ENCODE peak calls at places on chromosomes 4 and X, in eight cellular contexts. One of them, this sample, is unnamed. For H3K27me3, the result is how much of the 10 kb centered on the place peaks cover.

GRCh38 chrX:14359727-14360126 is 169.6 kb upstream of the GLRA2 start:
- DNase-seq in PC-3: no peak
- DNase-seq in spleen: no peak
- DNase-seq in left ventricle myocardium inferior: no peak
- DNase-seq in Caco-2: peak
- DNase-seq in Panc1: no peak
- DNase-seq in brain microvascular endothelial cell: no peak
- DNase-seq in A673: no peak
- DNase-seq in this sample: no peak

GRCh38 chrX:129472116-129472515 is 51.2 kb downstream of the SMARCA1 start:
- DNase-seq in PC-3: peak
- DNase-seq in spleen: no peak
- DNase-seq in left ventricle myocardium inferior: no peak
- DNase-seq in Caco-2: no peak
- DNase-seq in Panc1: no peak
- DNase-seq in brain microvascular endothelial cell: no peak
- DNase-seq in A673: peak
- DNase-seq in this sample: peak

GRCh38 chrX:11100281-11101035 is 10.7 kb upstream of the HCCS start:
- DNase-seq in PC-3: peak
- DNase-seq in spleen: no peak
- DNase-seq in left ventricle myocardium inferior: no peak
- DNase-seq in Caco-2: peak
- DNase-seq in Panc1: no peak
- DNase-seq in brain microvascular endothelial cell: peak
- DNase-seq in A673: peak
- DNase-seq in this sample: peak

GRCh38 chr4:28518781-28519180 is 1658.1 kb downstream of the STIM2 start:
- DNase-seq in PC-3: peak
- DNase-seq in spleen: no peak
- DNase-seq in left ventricle myocardium inferior: no peak
- DNase-seq in Caco-2: no peak
- DNase-seq in Panc1: no peak
- DNase-seq in brain microvascular endothelial cell: peak
- DNase-seq in A673: no peak
- DNase-seq in this sample: no peak

GRCh38 chr4:20890752-20891151 is 190.5 kb downstream of the PACRGL start:
- DNase-seq in PC-3: no peak
- DNase-seq in spleen: no peak
- DNase-seq in left ventricle myocardium inferior: no peak
- DNase-seq in Caco-2: no peak
- DNase-seq in Panc1: no peak
- DNase-seq in brain microvascular endothelial cell: no peak
- DNase-seq in A673: no peak
- DNase-seq in this sample: no peak

GRCh38 chr4:158821228-158822009 is 52.6 kb downstream of the FNIP2 start:
- DNase-seq in PC-3: no peak
- DNase-seq in spleen: no peak
- DNase-seq in left ventricle myocardium inferior: no peak
- DNase-seq in Caco-2: no peak
- DNase-seq in Panc1: no peak
- DNase-seq in brain microvascular endothelial cell: peak
- DNase-seq in A673: no peak
- DNase-seq in this sample: no peak

GRCh38 chrX:40151211-40152172 is 53.7 kb upstream of the BCOR start:
- DNase-seq in PC-3: peak
- DNase-seq in spleen: no peak
- DNase-seq in left ventricle myocardium inferior: no peak
- DNase-seq in Caco-2: no peak
- DNase-seq in Panc1: no peak
- DNase-seq in brain microvascular endothelial cell: no peak
- DNase-seq in A673: no peak
- DNase-seq in this sample: no peak

GRCh38 chrX:54178100-54178940 is 4.7 kb downstream of the FAM120C start:
- DNase-seq in PC-3: peak
- DNase-seq in spleen: no peak
- DNase-seq in left ventricle myocardium inferior: no peak
- DNase-seq in Caco-2: no peak
- DNase-seq in Panc1: no peak
- DNase-seq in brain microvascular endothelial cell: peak
- DNase-seq in A673: peak
- DNase-seq in this sample: peak

GRCh38 chr4:145061325-145061920 is 36.6 kb downstream of the ANAPC10 start:
- DNase-seq in PC-3: peak
- DNase-seq in spleen: no peak
- DNase-seq in left ventricle myocardium inferior: no peak
- DNase-seq in Caco-2: no peak
- DNase-seq in Panc1: peak
- DNase-seq in brain microvascular endothelial cell: no peak
- DNase-seq in A673: peak
- DNase-seq in this sample: no peak

GRCh38 chrX:20974326-20974725 is 399.9 kb upstream of the CNKSR2 start:
- DNase-seq in PC-3: peak
- DNase-seq in spleen: no peak
- DNase-seq in left ventricle myocardium inferior: no peak
- DNase-seq in Caco-2: no peak
- DNase-seq in Panc1: no peak
- DNase-seq in brain microvascular endothelial cell: no peak
- DNase-seq in A673: no peak
- DNase-seq in this sample: no peak

GRCh38 chr4:95627004-95627403 is 78.2 kb upstream of the UNC5C start:
- DNase-seq in PC-3: peak
- DNase-seq in spleen: no peak
- DNase-seq in left ventricle myocardium inferior: no peak
- DNase-seq in Caco-2: no peak
- DNase-seq in Panc1: no peak
- DNase-seq in brain microvascular endothelial cell: peak
- DNase-seq in A673: no peak
- DNase-seq in this sample: no peak

GRCh38 chr4:176635372-176636261 is 157.1 kb downstream of the VEGFC start:
- DNase-seq in PC-3: peak
- DNase-seq in spleen: no peak
- DNase-seq in left ventricle myocardium inferior: no peak
- DNase-seq in Caco-2: no peak
- DNase-seq in Panc1: peak
- DNase-seq in brain microvascular endothelial cell: peak
- DNase-seq in A673: peak
- DNase-seq in this sample: peak

GRCh38 chrX:73556159-73556558 is 6.8 kb upstream of the CHIC1 start:
- DNase-seq in PC-3: no peak
- DNase-seq in spleen: no peak
- DNase-seq in left ventricle myocardium inferior: no peak
- DNase-seq in Caco-2: no peak
- DNase-seq in Panc1: no peak
- DNase-seq in brain microvascular endothelial cell: no peak
- DNase-seq in A673: no peak
- DNase-seq in this sample: no peak

GRCh38 chr4:18314731-18315130 is 293.2 kb upstream of the LCORL start:
- DNase-seq in PC-3: no peak
- DNase-seq in spleen: no peak
- DNase-seq in left ventricle myocardium inferior: no peak
- DNase-seq in Caco-2: no peak
- DNase-seq in Panc1: no peak
- DNase-seq in brain microvascular endothelial cell: no peak
- DNase-seq in A673: no peak
- DNase-seq in this sample: no peak

GRCh38 chr4:18319456-18319855 is 297.9 kb upstream of the LCORL start:
- DNase-seq in PC-3: no peak
- DNase-seq in spleen: no peak
- DNase-seq in left ventricle myocardium inferior: no peak
- DNase-seq in Caco-2: no peak
- DNase-seq in Panc1: no peak
- DNase-seq in brain microvascular endothelial cell: no peak
- DNase-seq in A673: no peak
- DNase-seq in this sample: no peak

GRCh38 chr4:18322111-18322510 is 300.6 kb upstream of the LCORL start:
- DNase-seq in PC-3: no peak
- DNase-seq in spleen: no peak
- DNase-seq in left ventricle myocardium inferior: no peak
- DNase-seq in Caco-2: no peak
- DNase-seq in Panc1: no peak
- DNase-seq in brain microvascular endothelial cell: no peak
- DNase-seq in A673: no peak
- DNase-seq in this sample: no peak

DNA sequence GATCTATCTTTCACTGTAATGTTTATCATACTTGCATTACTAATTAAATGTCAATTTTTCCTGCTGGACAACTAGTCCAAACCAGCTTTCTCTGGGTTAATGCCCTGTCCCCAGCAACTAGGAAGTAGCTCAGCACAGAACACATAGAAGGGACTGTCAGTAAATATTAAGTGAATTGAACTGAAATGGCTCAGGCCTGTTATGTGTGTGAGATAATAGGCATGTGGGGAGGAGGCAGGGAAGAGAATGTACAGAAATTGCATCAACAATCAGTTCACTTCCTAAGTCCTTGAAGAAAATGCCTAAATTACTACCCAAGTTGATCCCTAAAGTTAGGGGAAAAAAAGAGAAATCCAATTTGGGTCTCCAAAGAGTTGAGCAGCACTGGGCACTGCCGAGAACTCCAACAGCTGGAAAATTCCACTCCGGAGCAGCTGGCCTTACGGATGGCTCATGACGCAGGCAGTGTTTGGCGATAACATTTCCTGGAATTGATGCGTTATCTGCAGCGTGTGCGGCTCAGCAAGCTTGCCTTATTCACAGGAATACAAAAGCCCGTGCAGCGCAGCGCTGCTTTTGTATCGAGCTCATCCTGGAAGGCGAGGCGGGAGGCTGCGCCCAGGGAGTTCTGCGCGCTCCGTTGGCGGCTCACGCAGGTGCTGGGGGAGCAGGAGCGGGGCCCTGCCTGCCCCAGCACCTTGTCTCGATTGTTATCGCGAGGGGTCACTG is 297.3 kb upstream of the LCORL start:
- DNase-seq in PC-3: no peak
- DNase-seq in spleen: no peak
- DNase-seq in left ventricle myocardium inferior: peak
- DNase-seq in Caco-2: no peak
- DNase-seq in Panc1: no peak
- DNase-seq in brain microvascular endothelial cell: peak
- DNase-seq in A673: no peak
- DNase-seq in this sample: no peak
- H3K4me3 ChIP-seq in PC-3: no peak
- H3K4me3 ChIP-seq in spleen: no peak
- H3K4me3 ChIP-seq in left ventricle myocardium inferior: peak
- H3K4me3 ChIP-seq in Caco-2: no peak
- H3K4me3 ChIP-seq in Panc1: no peak
- H3K4me3 ChIP-seq in brain microvascular endothelial cell: no peak
- H3K4me3 ChIP-seq in A673: no peak
- H3K4me3 ChIP-seq in this sample: no peak

GRCh38 chrX:132740316-132741123 is 217.9 kb downstream of the HS6ST2 start:
- DNase-seq in PC-3: peak
- DNase-seq in spleen: no peak
- DNase-seq in left ventricle myocardium inferior: no peak
- DNase-seq in Caco-2: no peak
- DNase-seq in Panc1: peak
- DNase-seq in brain microvascular endothelial cell: no peak
- DNase-seq in A673: peak
- DNase-seq in this sample: no peak
- TF ChIP-seq CTCF in PC-3: peak
- TF ChIP-seq CTCF in spleen: peak
- TF ChIP-seq CTCF in left ventricle myocardium inferior: peak
- TF ChIP-seq CTCF in Caco-2: peak
- TF ChIP-seq CTCF in Panc1: peak
- TF ChIP-seq CTCF in brain microvascular endothelial cell: peak
- TF ChIP-seq CTCF in A673: peak
- TF ChIP-seq CTCF in this sample: peak

DNA sequence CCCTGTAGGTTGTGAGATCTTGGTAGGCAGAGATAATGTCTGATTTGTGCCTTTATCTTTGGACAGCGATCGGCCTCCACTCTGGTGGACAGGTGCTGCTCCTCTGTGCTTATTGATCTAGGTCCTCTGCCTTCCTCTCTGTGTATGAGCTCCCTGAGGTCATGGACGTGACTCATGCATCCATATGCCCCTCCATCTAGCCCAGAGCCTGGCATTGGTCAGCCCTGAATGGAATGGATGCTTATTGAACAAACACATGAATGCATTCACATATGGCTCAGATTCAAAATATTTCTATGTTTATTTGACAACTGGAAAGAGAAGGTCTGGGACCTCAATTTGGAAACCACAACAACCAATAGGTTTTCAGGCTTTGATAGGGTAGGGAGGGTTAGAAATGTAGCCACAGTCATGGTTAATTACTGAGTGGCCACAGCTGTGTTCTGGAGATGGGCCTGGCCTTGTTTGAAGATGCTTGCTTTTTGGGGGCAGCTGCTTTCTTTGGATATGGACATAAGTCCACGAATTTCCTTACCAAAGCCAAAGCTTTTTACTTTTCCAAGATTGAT is 76.2 kb downstream of the SEL1L3 start:
- DNase-seq in PC-3: no peak
- DNase-seq in spleen: no peak
- DNase-seq in left ventricle myocardium inferior: no peak
- DNase-seq in Caco-2: no peak
- DNase-seq in Panc1: no peak
- DNase-seq in brain microvascular endothelial cell: no peak
- DNase-seq in A673: no peak
- DNase-seq in this sample: no peak
- H3K27me3 ChIP-seq in PC-3: under half
- H3K27me3 ChIP-seq in spleen: under half
- H3K27me3 ChIP-seq in left ventricle myocardium inferior: under half
- H3K27me3 ChIP-seq in Caco-2: under half
- H3K27me3 ChIP-seq in Panc1: under half
- H3K27me3 ChIP-seq in brain microvascular endothelial cell: under half
- H3K27me3 ChIP-seq in A673: under half
- H3K27me3 ChIP-seq in this sample: under half

DNA sequence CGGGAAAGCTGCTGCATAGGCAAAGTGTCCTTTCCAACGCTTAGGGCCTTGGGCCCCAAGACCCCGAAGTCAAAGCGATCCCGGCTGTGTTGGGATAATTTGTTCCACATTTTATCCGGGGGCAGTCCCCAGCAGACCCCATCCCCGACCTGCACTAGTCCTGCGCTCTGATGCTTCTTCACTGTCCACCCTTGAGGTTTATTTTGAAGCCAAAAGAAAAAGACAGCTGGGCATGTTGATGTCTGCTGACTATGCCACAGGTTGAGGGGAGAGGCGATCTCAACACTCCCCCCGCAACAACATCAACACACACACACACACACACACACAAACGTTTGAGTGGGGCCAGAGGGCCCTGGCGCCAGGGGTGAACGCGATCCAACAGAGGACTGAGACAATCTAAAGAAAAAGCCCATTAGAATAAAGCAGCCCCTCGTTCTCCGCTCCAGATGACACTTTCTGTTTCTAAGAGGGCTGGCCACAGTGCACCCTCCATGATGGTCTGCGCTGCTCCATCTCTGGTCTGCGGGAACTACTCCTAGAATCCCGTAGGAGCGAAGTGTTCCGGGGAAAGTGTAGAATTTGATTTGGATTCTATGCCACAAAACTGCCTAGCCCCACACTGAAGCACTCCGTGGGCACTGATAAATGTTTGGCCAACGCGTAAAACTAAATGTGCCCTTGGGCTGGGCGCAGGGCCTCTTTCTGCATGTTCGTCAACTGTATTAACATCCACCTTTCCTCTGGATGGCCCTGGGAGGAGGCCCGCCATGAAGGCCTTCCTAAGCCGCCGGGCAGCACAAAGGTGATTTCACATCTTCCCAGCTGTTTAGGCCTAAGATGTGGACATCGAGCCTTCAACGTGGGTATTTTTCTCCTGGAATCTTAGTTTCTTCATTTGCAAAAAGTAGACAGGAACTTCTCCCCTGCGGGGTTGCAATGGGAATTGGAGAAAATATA is 2.4 kb downstream of the MSX1 start:
- DNase-seq in PC-3: no peak
- DNase-seq in spleen: peak
- DNase-seq in left ventricle myocardium inferior: no peak
- DNase-seq in Caco-2: no peak
- DNase-seq in Panc1: no peak
- DNase-seq in brain microvascular endothelial cell: no peak
- DNase-seq in A673: no peak
- DNase-seq in this sample: no peak
- H3K4me3 ChIP-seq in PC-3: no peak
- H3K4me3 ChIP-seq in spleen: no peak
- H3K4me3 ChIP-seq in left ventricle myocardium inferior: peak
- H3K4me3 ChIP-seq in Caco-2: peak
- H3K4me3 ChIP-seq in Panc1: peak
- H3K4me3 ChIP-seq in brain microvascular endothelial cell: peak
- H3K4me3 ChIP-seq in A673: peak
- H3K4me3 ChIP-seq in this sample: no peak